ENCODE peak calls at places on chromosomes 3 and 15, in six cellular contexts. K, D, U, I, E and T are unnamed samples.

GRCh38 chr15:55740479-55740878 is 2.5 kb downstream of the PRTG start:
- DNase-seq in K (no peak), D (no peak), U (no peak), I (no peak), E (no peak), T (no peak)

GRCh38 chr3:38805004-38805403 is 11.0 kb downstream of the SCN10A start:
- DNase-seq in K (no peak), D (no peak), U (no peak), I (no peak), E (no peak), T (no peak)

GRCh38 chr3:183340222-183340621 is 87.2 kb downstream of the B3GNT5 start:
- DNase-seq in K (no peak), D (no peak), U (no peak), I (no peak), E (no peak), T (no peak)

GRCh38 chr15:87954783-87955182 is 301.8 kb downstream of the NTRK3 start:
- DNase-seq in K (no peak), D (no peak), U (peak; percentile 29), I (no peak), E (no peak), T (no peak)

GRCh38 chr3:60365360-60365759 is 885.9 kb downstream of the FHIT start:
- DNase-seq in K (no peak), D (no peak), U (peak; percentile 29), I (no peak), E (no peak), T (no peak)

GRCh38 chr3:175851541-175851940 is 992.4 kb downstream of the NAALADL2 start:
- DNase-seq in K (no peak), D (no peak), U (no peak), I (no peak), E (no peak), T (peak; percentile 11)

GRCh38 chr3:159604151-159604581 is 384.5 kb upstream of the IL12A start:
- DNase-seq in K (no peak), D (no peak), U (peak; percentile 71), I (no peak), E (no peak), T (no peak)

GRCh38 chr15:62068071-62068786 is 1.5 kb downstream of the C2CD4A start:
- DNase-seq in K (peak; percentile 80), D (peak; percentile 50), U (peak; percentile 67), I (peak; percentile 68), E (peak; percentile 41), T (peak; percentile 78)

GRCh38 chr3:60571511-60571910 is 679.7 kb downstream of the FHIT start:
- DNase-seq in K (no peak), D (no peak), U (no peak), I (no peak), E (no peak), T (no peak)

GRCh38 chr3:72957303-72957702 is 39.3 kb upstream of the PPP4R2 start:
- DNase-seq in K (peak; percentile 81), D (no peak), U (no peak), I (no peak), E (no peak), T (no peak)

GRCh38 chr3:133467780-133468179 is 67.9 kb downstream of the BFSP2 start:
- DNase-seq in K (peak; percentile 50), D (no peak), U (no peak), I (no peak), E (no peak), T (no peak)
- H3F3A ChIP-seq in K (peaks cover 18% of the 10 kb centered on the region), D (peaks cover 49% of the 10 kb centered on the region), U (no peaks in the 10 kb centered on the region), I (no peaks in the 10 kb centered on the region), E (peaks cover 14% of the 10 kb centered on the region), T (no peaks in the 10 kb centered on the region)

GRCh38 chr3:141414141-141414689 is 45.9 kb downstream of the ZBTB38 start:
- DNase-seq in K (no peak), D (no peak), U (peak; percentile 88), I (no peak), E (no peak), T (no peak)

GRCh38 chr3:141415959-141416358 is 47.7 kb downstream of the ZBTB38 start:
- DNase-seq in K (no peak), D (no peak), U (peak; percentile 30), I (no peak), E (no peak), T (no peak)

GRCh38 chr3:141412936-141413354 is 44.6 kb downstream of the ZBTB38 start:
- DNase-seq in K (peak; percentile 60), D (peak; percentile 45), U (peak; percentile 93), I (no peak), E (no peak), T (no peak)

GRCh38 chr3:141413387-141414140 is 45.3 kb downstream of the ZBTB38 start:
- DNase-seq in K (no peak), D (peak; percentile 25), U (peak; percentile 58), I (no peak), E (no peak), T (no peak)

DNA sequence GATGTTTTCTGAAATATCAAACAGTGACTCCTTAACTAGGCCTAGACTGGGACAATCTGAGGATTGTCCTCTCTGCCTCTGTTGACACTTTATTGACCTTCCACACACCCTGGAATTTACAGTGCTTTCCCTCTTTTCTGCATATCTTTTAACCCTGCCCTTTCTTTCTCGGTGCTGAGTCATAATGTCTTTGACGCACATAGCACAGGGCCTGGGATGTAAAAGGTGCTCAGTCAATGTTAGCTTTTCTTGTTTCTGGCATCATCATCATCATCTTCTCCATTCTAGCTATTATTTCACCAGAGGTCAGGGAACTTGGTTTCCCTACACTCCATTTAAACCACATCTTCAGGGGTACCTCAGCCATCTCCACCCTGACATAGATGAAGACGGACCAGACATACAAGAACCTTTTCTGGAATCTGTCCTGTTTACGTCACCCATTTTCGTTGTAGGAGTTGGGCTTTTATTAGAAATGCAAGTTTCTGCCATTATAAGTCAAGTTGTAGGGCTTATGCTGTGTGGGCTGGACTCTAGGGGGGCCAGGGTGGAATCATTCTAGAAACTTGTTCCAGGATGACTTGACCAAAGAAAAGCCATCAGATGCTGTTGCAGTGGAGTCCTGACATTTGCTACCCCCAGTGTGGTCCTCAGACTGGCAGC is 46.6 kb downstream of the ZBTB38 start:
- DNase-seq in K (no peak), D (no peak), U (peak; percentile 62), I (no peak), E (no peak), T (no peak)
- H3F3A ChIP-seq in K (peaks cover 14% of the 10 kb centered on the region), D (peaks cover 98% of the 10 kb centered on the region), U (peaks cover 73% of the 10 kb centered on the region), I (no peaks in the 10 kb centered on the region), E (peaks cover 9% of the 10 kb centered on the region), T (peaks cover 22% of the 10 kb centered on the region)

DNA sequence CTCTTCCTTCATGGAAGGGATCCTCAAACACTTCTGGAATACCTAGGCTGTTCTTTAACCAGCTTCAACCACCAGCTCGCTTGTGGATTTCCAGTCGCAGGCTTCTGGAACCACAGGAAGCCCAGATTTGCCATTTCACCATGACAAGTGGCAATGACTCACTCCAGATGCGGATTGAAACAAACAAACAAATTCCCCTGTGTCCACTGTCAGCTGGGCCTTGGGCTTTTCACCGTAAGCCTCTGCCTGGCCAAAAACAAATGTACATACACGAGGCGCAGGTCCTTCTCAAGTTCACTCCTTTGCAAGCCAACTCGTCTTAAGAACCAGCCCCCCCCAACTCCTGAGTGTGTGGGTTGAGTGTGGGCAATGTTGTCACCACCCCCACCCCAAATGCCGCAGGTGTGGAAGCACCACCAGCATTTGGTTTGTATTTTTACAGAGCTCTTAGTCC is 8.8 kb downstream of the BCL6 start:
- DNase-seq in K (no peak), D (no peak), U (peak; percentile 82), I (peak; percentile 36), E (peak; percentile 66), T (no peak)
- H3F3A ChIP-seq in K (peaks cover 28% of the 10 kb centered on the region), D (peaks cover 13% of the 10 kb centered on the region), U (peaks cover 19% of the 10 kb centered on the region), I (no peaks in the 10 kb centered on the region), E (peaks cover 14% of the 10 kb centered on the region), T (peaks cover 28% of the 10 kb centered on the region)

DNA sequence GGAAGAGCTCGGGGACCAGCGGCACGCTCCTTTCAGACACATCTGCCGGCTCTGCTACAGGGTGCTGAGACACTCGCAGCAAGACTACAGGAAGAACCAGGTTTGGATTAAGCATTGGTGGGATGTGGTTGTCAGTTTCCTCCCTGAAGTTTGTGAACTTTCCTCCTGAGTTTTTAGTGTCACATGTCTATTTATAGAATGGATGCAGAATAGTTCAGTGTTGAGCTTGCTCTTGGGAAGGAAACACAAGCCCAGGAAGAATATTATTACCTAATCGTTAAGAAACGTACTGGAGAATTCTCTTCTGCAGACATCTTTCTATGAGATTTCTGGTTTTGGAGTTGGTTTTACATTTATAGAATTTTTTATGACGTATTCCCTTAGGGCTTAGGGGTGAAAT is 172.0 kb downstream of the ITPR1 start:
- DNase-seq in K (no peak), D (no peak), U (no peak), I (no peak), E (no peak), T (no peak)
- H3F3A ChIP-seq in K (no peaks in the 10 kb centered on the region), D (no peaks in the 10 kb centered on the region), U (no peaks in the 10 kb centered on the region), I (no peaks in the 10 kb centered on the region), E (no peaks in the 10 kb centered on the region), T (no peaks in the 10 kb centered on the region)